ENCODE peak calls at places on chromosomes 12 and 14, in four cellular contexts. M is PC-9, S is neuronal stem cell, J is osteoblast. T is an unnamed sample.

GRCh38 chr12:55724940-55725309 is 3.9 kb downstream of the CD63 start:
- DNase-seq in M (no peak), S (no peak), J (peak; percentile 31), T (no peak)

GRCh38 chr12:67006612-67007011 is 262.5 kb upstream of the CAND1 start:
- DNase-seq in M (no peak), J (no peak), S (no peak), T (no peak)

GRCh38 chr12:1797011-1797901 is 23.1 kb upstream of the LRTM2 start:
- DNase-seq in J (no peak), S (no peak), M (no peak), T (peak; percentile 25)

GRCh38 chr12:110079477-110080400 is 31.4 kb upstream of the C12orf76 start:
- DNase-seq in S (no peak), M (no peak), J (no peak), T (peak; percentile 86)

GRCh38 chr14:61439779-61440418 is 118.5 kb downstream of the PRKCH start:
- DNase-seq in S (no peak), M (no peak), J (no peak), T (no peak)

GRCh38 chr12:104903648-104904423 is 54.3 kb downstream of the SLC41A2 start:
- DNase-seq in M (no peak), J (peak; percentile 71), S (no peak), T (no peak)

GRCh38 chr12:125187780-125188741 is 122.8 kb downstream of the AACS start:
- DNase-seq in M (no peak), S (no peak), J (no peak), T (no peak)

GRCh38 chr14:78576437-78577166 is 406.4 kb downstream of the NRXN3 start:
- DNase-seq in M (no peak), J (no peak), S (no peak), T (no peak)

GRCh38 chr12:19382111-19382526 is 57.2 kb upstream of the AEBP2 start:
- DNase-seq in J (peak; percentile 96), S (no peak), M (peak; percentile 66), T (peak; percentile 25)

GRCh38 chr12:5096241-5096880 is 52.7 kb downstream of the KCNA5 start:
- DNase-seq in M (no peak), S (no peak), J (no peak), T (no peak)

GRCh38 chr14:84084056-84084590 is 1445.8 kb upstream of the FLRT2 start:
- DNase-seq in J (no peak), M (no peak), S (no peak), T (no peak)

GRCh38 chr14:58073516-58073915 is 78.5 kb downstream of the ARMH4 start:
- DNase-seq in S (no peak), J (no peak), M (no peak), T (no peak)

GRCh38 chr12:20289512-20289911 is 78.8 kb upstream of the PDE3A start:
- DNase-seq in S (no peak), J (no peak), M (no peak), T (no peak)

GRCh38 chr12:100901266-100901665 is 106.7 kb downstream of the ANO4 start:
- DNase-seq in M (no peak), S (no peak), J (no peak), T (no peak)

GRCh38 chr14:93099643-93100042 is 16.1 kb downstream of the ITPK1 start:
- DNase-seq in J (no peak), S (no peak), M (no peak), T (no peak)

GRCh38 chr12:48977290-48978281 is 536 bp upstream of the WNT1 start:
- DNase-seq in M (no peak), S (no peak), J (peak; percentile 97), T (peak; percentile 65)

GRCh38 chr12:51980051-51980808 is 26.5 kb upstream of the TAMALIN start:
- DNase-seq in J (peak; percentile 90), S (peak; percentile 75), M (peak; percentile 43), T (peak; percentile 61)

GRCh38 chr12:108907861-108908302 is 28.0 kb downstream of the DAO start:
- DNase-seq in S (no peak), M (peak; percentile 61), J (peak; percentile 71), T (no peak)

GRCh38 chr12:7709969-7710368 is 1.3 kb upstream of the DPPA3 start:
- DNase-seq in J (no peak), M (no peak), S (no peak), T (no peak)

GRCh38 chr14:86363576-86363975 is 833.6 kb downstream of the FLRT2 start:
- DNase-seq in J (no peak), M (no peak), S (no peak), T (no peak)

GRCh38 chr14:69048456-69048855 is 69.4 kb upstream of the ACTN1 start:
- DNase-seq in J (peak; percentile 31), M (no peak), S (no peak), T (no peak)

GRCh38 chr12:116391501-116391900 is 114.0 kb upstream of the MED13L start:
- DNase-seq in M (no peak), S (no peak), J (no peak), T (no peak)

GRCh38 chr14:30906752-30907658 is 32.6 kb downstream of the COCH start:
- DNase-seq in S (peak; percentile 1), M (no peak), J (no peak), T (no peak)

GRCh38 chr12:118035194-118036041 is 18.9 kb downstream of the RFC5 start:
- DNase-seq in M (no peak), J (no peak), S (no peak), T (peak; percentile 13)

DNA sequence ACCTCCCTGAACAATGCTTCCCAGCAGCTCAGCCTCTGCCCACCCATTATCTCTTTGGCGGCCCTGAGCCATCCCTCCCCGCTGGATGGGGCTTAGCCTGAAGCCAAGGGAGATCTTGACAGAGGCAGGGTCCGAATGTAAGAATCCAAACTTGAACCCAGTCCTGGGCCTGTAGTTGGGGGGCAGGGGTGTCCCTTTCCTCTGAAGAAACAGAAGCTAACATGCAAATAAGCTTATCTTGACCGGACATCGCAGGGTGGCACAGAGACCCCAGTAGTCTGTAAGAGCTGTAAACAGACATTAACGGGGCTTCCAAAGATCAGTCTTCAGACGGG is 6.0 kb downstream of the DLK1 start:
- DNase-seq in M (no peak), S (no peak), J (peak; percentile 51), T (no peak)
- H3K4me2 ChIP-seq in M (no peak overlapping the region), S (no peak overlapping the region), J (no peak overlapping the region), T (no peak overlapping the region)

GRCh38 chr14:60274448-60274847 is 25.4 kb downstream of the PPM1A start:
- DNase-seq in S (no peak), M (no peak), J (peak; percentile 23), T (no peak)
- H3K4me2 ChIP-seq in S (no peak overlapping the region), M (no peak overlapping the region), J (no peak overlapping the region), T (no peak overlapping the region)

DNA sequence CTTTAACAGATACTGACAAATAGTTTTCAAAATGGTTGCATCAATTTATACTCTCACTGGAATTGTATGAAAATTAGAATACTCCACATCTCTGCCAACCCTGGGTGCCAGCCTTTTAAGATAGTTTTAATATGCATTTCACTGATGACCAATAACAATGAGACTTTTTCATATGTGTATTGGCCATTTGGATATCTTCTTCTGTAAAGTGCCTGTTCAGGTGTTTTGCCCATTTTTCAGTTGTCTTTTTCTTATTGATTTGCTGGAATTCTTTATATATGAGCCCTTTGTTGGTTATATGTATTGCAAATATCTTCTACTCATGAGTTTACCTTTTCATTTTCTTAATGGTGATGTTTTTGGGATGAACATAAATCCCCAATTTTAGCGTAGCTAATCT is 16.7 kb upstream of the RNU6-7 start:
- DNase-seq in M (no peak), J (no peak), S (no peak), T (no peak)
- H3K4me2 ChIP-seq in M (no peak overlapping the region), J (no peak overlapping the region), S (no peak overlapping the region), T (no peak overlapping the region)

GRCh38 chr12:71075743-71076142 is 82.1 kb downstream of the TSPAN8 start:
- DNase-seq in S (no peak), J (no peak), M (no peak), T (no peak)
- H3K4me2 ChIP-seq in S (no peak overlapping the region), J (no peak overlapping the region), M (no peak overlapping the region), T (no peak overlapping the region)